ENCODE peak calls at places on chromosomes 12 and 14, in seven cellular contexts. K, C, N, A, D, I and F are unnamed samples.

GRCh38 chr14:51821822-51822221 is 38.6 kb upstream of the GNG2 start:
- DNase-seq in K (no peak), C (no peak), N (no peak), A (no peak), D (peak), I (no peak), F (no peak)

GRCh38 chr12:75322464-75322863 is 7.7 kb downstream of the CAPS2 start:
- DNase-seq in K (no peak), C (no peak), N (no peak), A (no peak), D (peak), I (no peak), F (no peak)

GRCh38 chr14:54278087-54278486 is 118.7 kb upstream of the CDKN3 start:
- DNase-seq in K (no peak), C (no peak), N (no peak), A (no peak), D (no peak), I (peak), F (no peak)

GRCh38 chr14:94292526-94292871 is 569 bp downstream of the SERPINA10 start:
- DNase-seq in K (no peak), C (no peak), N (no peak), A (no peak), D (no peak), I (no peak), F (no peak)

GRCh38 chr14:56488306-56488705 is 91.3 kb upstream of the TMEM260 start:
- DNase-seq in K (no peak), C (no peak), N (no peak), A (no peak), D (no peak), I (no peak), F (no peak)

GRCh38 chr12:58314610-58315009 is 373.2 kb downstream of the ATP23 start:
- DNase-seq in K (no peak), C (no peak), N (no peak), A (no peak), D (peak), I (no peak), F (no peak)

GRCh38 chr12:68200854-68201253 is 24.8 kb downstream of the IL26 start:
- DNase-seq in K (no peak), C (no peak), N (no peak), A (no peak), D (no peak), I (no peak), F (no peak)

GRCh38 chr12:127306604-127307215 is 960.3 kb upstream of the TMEM132C start:
- DNase-seq in K (no peak), C (no peak), N (no peak), A (no peak), D (no peak), I (no peak), F (no peak)

GRCh38 chr12:81257952-81258551 is 180.2 kb downstream of the ACSS3 start:
- DNase-seq in K (peak), C (peak), N (no peak), A (no peak), D (peak), I (no peak), F (no peak)

GRCh38 chr12:84793558-84794367 is 118.8 kb downstream of the SLC6A15 start:
- DNase-seq in K (no peak), C (no peak), N (no peak), A (no peak), D (peak), I (no peak), F (no peak)

GRCh38 chr14:64502476-64503183 is 1.0 kb downstream of the ZBTB25 start:
- DNase-seq in K (peak), C (peak), N (no peak), A (no peak), D (peak), I (no peak), F (peak)

GRCh38 chr14:37384870-37385596 is 187.3 kb downstream of the MIPOL1 start:
- DNase-seq in K (peak), C (no peak), N (no peak), A (no peak), D (no peak), I (no peak), F (no peak)

DNA sequence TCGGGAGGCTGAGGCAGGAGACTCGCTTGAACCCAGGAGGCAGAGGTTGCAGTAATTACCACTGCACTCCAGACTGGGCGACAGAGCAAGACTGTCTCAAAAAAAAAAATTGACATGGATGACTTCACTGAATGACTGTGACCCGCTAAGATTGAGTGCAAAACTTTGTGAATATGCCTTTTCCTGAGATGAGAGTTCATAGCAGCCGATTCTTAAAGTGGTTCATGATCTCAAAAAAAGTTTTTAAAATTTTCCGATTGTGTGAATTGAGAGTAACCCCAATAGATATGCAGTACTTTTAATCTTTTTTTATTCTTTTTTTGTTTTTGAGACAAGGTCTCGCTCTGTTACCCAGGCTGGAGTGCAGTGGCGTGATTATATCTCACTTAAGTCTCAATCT is 1.2 kb downstream of the TCTN1 start:
- DNase-seq in K (no peak), C (no peak), N (no peak), A (no peak), D (no peak), I (no peak), F (no peak)
- H3K27ac ChIP-seq in K (no peak), C (no peak), N (no peak), A (no peak), D (no peak), I (no peak), F (no peak)

DNA sequence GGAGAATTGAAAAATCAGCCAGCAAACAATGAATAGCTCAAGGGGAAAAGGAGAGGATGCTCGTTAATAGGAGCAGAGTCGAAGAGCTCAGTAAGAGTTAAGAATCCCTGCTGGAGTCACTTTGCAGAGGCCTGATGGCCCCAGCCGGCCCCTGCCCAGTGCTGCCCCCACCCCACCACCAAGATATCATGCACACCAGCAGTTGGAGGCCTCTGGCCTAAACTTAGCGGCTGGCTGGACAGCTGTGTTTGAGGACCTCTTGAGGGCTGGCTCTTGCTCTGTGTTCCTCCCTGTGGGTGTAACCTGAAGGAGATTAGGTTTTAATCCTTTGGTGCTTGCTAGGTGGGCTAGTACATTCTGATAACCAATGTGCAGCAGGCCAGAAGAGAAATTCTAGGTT is 142.0 kb downstream of the PLXNC1 start:
- DNase-seq in K (no peak), C (peak), N (no peak), A (no peak), D (no peak), I (no peak), F (no peak)
- TF ChIP-seq CTCF in K (no peak), C (peak), N (no peak), A (no peak), D (no peak), I (no peak), F (no peak)

DNA sequence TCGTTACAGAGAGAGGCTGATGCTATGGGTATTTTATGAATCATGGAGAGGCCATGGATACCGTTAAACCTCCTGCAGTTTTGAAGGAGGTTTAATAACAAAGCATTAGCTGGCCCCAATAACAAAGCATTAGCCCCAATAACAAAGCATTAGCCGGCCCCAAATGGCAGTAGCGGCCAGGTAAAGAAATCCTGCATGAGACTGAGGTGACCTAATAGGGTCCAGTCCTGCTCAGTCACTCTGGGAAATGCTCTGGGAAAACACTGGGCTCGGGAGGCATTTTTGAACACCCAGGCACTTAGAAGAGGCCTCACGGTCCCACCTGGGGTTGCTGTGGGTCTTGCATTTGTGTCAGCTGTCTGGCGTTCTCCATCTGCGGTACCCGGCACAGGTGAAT is 776 bp upstream of the RIN3 start:
- DNase-seq in K (no peak), C (no peak), N (no peak), A (no peak), D (no peak), I (no peak), F (no peak)
- H3K27ac ChIP-seq in K (peak), C (no peak), N (no peak), A (peak), D (peak), I (no peak), F (no peak)

DNA sequence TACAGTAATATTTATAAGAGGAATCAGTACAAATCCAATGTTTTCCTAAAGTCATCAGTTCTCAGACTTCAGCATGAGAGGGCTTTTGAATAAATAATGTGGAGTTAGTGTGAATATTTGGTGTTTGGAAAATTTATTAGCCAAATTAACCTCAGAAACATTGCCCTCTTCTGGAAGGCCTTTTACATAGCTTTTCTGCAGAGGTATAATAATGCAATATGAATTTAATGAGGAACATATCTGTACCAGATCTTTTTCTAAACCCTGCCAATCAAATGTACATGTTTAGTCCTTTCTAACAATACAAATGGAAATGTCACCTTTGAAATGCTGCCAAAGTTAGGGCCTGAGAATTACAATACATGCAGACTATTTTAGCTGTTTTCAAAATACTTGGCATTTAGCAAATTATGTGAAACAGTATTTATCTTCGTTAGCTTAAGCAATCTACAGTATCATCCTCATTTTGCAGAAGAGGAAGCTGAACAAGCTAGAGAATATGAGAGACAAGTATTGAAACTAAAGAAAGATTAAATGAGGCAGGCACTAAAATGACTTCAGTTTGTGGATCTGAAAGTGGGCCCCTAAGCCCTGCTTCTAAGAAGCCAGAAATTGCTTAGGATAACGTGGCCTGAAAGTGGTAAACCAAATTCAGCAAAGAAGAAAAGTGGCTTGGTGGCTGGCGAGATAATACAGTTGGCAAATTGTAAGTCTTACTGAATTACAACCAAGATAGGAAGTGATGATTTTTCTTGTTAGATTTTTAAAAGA is 60.4 kb upstream of the MANSC4 start:
- DNase-seq in K (no peak), C (no peak), N (no peak), A (no peak), D (no peak), I (no peak), F (no peak)
- TF ChIP-seq CTCF in K (peak), C (peak), N (peak), A (peak), D (peak), I (peak), F (no peak)

GRCh38 chr12:124411291-124411878 is 116.5 kb downstream of the RFLNA start:
- DNase-seq in K (peak), C (peak), N (no peak), A (no peak), D (peak), I (no peak), F (no peak)

GRCh38 chr12:124407074-124407473 is 112.2 kb downstream of the RFLNA start:
- DNase-seq in K (no peak), C (no peak), N (no peak), A (no peak), D (no peak), I (no peak), F (no peak)

GRCh38 chr12:124410354-124411175 is 115.7 kb downstream of the RFLNA start:
- DNase-seq in K (no peak), C (no peak), N (no peak), A (no peak), D (peak), I (no peak), F (no peak)

GRCh38 chr12:124406043-124406442 is 111.2 kb downstream of the RFLNA start:
- DNase-seq in K (no peak), C (no peak), N (no peak), A (no peak), D (no peak), I (no peak), F (no peak)

GRCh38 chr12:124408822-124409517 is 114.1 kb downstream of the RFLNA start:
- DNase-seq in K (no peak), C (no peak), N (no peak), A (no peak), D (no peak), I (no peak), F (no peak)
- H3K27ac ChIP-seq in K (no peak), C (no peak), N (no peak), A (no peak), D (no peak), I (no peak), F (no peak)

GRCh38 chr12:122990961-122991622 is 10.6 kb downstream of the ARL6IP4 start:
- DNase-seq in K (no peak), C (no peak), N (no peak), A (no peak), D (no peak), I (no peak), F (no peak)

GRCh38 chr12:122990561-122990960 is 10.1 kb downstream of the ARL6IP4 start:
- DNase-seq in K (no peak), C (no peak), N (no peak), A (no peak), D (no peak), I (no peak), F (no peak)

GRCh38 chr12:122991623-122992275 is 11.3 kb downstream of the ARL6IP4 start:
- DNase-seq in K (no peak), C (no peak), N (no peak), A (no peak), D (no peak), I (no peak), F (no peak)

GRCh38 chr12:122994140-122994675 is 13.7 kb downstream of the ARL6IP4 start:
- DNase-seq in K (no peak), C (no peak), N (no peak), A (no peak), D (no peak), I (no peak), F (no peak)

GRCh38 chr12:122992386-122992785 is 11.9 kb downstream of the ARL6IP4 start:
- DNase-seq in K (no peak), C (peak), N (no peak), A (no peak), D (no peak), I (no peak), F (no peak)
- TF ChIP-seq CTCF in K (no peak), C (no peak), N (no peak), A (no peak), D (no peak), I (no peak), F (no peak)

GRCh38 chr14:102779574-102780315 is 2.5 kb downstream of the TRAF3 start:
- DNase-seq in K (no peak), C (no peak), N (no peak), A (no peak), D (peak), I (no peak), F (no peak)

GRCh38 chr14:102781063-102781462 is 3.8 kb downstream of the TRAF3 start:
- DNase-seq in K (no peak), C (no peak), N (no peak), A (no peak), D (no peak), I (no peak), F (no peak)

GRCh38 chr14:102776761-102777710 is at the start of gene TRAF3:
- DNase-seq in K (peak), C (peak), N (no peak), A (peak), D (peak), I (peak), F (peak)

GRCh38 chr14:102777711-102778615 is 714 bp downstream of the TRAF3 start:
- DNase-seq in K (no peak), C (peak), N (no peak), A (peak), D (peak), I (peak), F (no peak)

DNA sequence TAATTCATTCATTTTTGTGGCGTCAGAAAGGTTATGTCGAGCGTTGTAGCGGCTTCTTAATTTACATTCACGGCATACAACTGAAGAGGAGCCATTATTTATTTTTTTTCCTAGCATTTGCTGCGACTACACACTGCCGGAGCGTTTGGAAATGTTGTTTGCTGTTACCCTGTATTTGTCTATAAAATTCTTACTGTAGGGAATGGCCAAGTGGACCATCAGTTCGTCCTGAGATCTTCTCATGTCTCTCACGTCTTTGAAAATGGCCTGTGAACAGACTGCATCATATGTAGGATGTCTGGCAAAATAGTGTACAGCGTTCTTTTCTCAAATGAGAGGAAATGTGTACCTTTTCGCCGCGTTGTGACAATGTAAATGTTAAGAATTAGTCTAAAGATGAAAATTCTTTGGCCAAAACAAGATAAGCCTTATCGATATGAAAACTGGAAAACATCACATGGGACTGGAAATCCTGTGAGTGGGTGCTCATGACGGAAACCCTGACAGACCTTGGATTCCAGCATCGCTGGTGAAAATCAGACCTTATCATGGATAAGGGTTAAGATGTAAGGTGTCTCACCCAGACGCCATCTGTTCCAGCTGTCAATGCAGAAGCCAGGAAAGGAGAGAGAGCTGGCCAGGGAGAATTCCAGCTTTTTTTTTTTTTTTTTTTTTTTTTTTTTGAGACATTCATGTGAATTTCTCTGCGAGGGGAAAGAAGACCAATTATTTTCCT is 1.5 kb downstream of the TRAF3 start:
- DNase-seq in K (no peak), C (no peak), N (no peak), A (no peak), D (peak), I (no peak), F (no peak)
- H3K27ac ChIP-seq in K (peak), C (no peak), N (peak), A (peak), D (peak), I (peak), F (peak)

DNA sequence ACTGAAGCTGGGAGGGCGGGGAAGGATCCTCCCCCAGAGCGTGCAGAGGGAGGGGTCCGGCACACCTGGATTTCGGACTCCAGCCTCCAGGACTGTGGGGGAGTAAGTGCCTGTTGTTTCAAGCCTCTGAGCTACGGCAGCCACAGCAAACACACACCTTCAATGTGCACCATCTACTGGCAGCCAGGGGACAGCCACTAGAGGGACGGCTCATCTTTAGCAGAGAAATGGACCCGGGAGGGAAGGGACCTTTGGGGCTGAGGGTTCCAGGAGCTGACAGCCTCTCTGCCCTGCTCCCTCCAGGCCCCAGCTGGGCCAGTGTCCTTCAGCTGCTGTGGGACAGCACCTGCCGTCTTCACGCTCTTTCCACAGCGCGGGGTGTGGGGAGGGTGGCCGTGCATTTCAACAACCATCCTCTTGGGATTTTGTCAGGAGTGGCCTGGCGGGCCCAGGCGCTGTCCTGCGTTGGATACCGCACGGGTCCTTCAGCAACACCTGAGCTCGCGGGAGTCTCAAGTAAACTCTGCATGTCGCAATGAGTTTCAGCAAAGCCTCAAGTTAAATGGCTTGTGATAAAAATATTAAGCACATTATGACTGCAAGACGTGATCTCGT is 209.2 kb upstream of the C14orf180 start:
- DNase-seq in K (peak), C (peak), N (no peak), A (no peak), D (no peak), I (no peak), F (no peak)
- TF ChIP-seq CTCF in K (peak), C (peak), N (peak), A (peak), D (no peak), I (peak), F (no peak)